ENCODE peak calls at places on chromosomes 2 and 18, in five cellular contexts. E, G, Q, V and Y are unnamed samples.
A peak's percentile ranks its signal among the peaks of the same experiment; 100 is the strongest.

GRCh38 chr2:46747297-46747818 is 168.2 kb downstream of the MCFD2 start:
- DNase-seq in E (no peak), G (no peak), Q (no peak), V (peak; percentile 37), Y (peak; percentile 9)

GRCh38 chr2:73999881-74000597 is 15.3 kb downstream of the TET3 start:
- DNase-seq in E (no peak), G (no peak), Q (no peak), V (peak; percentile 37), Y (no peak)

GRCh38 chr2:66929632-66930385 is 467.3 kb upstream of the ETAA1 start:
- DNase-seq in E (peak; percentile 65), G (no peak), Q (peak; percentile 38), V (no peak), Y (no peak)

GRCh38 chr2:8054070-8054469 is 627.8 kb upstream of the ID2 start:
- DNase-seq in E (no peak), G (no peak), Q (no peak), V (no peak), Y (no peak)

GRCh38 chr2:239502430-239503221 is 101.8 kb upstream of the HDAC4 start:
- DNase-seq in E (no peak), G (no peak), Q (peak; percentile 38), V (no peak), Y (no peak)

GRCh38 chr2:234372506-234372905 is 124.4 kb downstream of the ARL4C start:
- DNase-seq in E (no peak), G (no peak), Q (no peak), V (no peak), Y (no peak)

GRCh38 chr2:191617589-191617988 is 60.3 kb upstream of the NABP1 start:
- DNase-seq in E (no peak), G (no peak), Q (no peak), V (peak; percentile 51), Y (no peak)

GRCh38 chr18:24987933-24988840 is 363.8 kb downstream of the ZNF521 start:
- DNase-seq in E (no peak), G (no peak), Q (peak; percentile 84), V (no peak), Y (no peak)

GRCh38 chr2:113700186-113700841 is 56.1 kb downstream of the SLC35F5 start:
- DNase-seq in E (no peak), G (no peak), Q (no peak), V (peak; percentile 33), Y (peak; percentile 50)

GRCh38 chr2:33607905-33608304 is 8.8 kb upstream of the FAM98A start:
- DNase-seq in E (no peak), G (no peak), Q (no peak), V (no peak), Y (no peak)

GRCh38 chr2:17538844-17539554 is 1.5 kb upstream of the VSNL1 start:
- DNase-seq in E (peak; percentile 78), G (peak; percentile 54), Q (peak; percentile 87), V (peak; percentile 77), Y (peak; percentile 42)

GRCh38 chr2:163774862-163775261 is 39.1 kb upstream of the FIGN start:
- DNase-seq in E (no peak), G (peak; percentile 19), Q (no peak), V (peak; percentile 14), Y (no peak)

GRCh38 chr2:84832772-84833461 is 48.0 kb downstream of the TRABD2A start:
- DNase-seq in E (no peak), G (no peak), Q (no peak), V (peak; percentile 74), Y (peak; percentile 26)

GRCh38 chr2:70089220-70089945 is 2.1 kb downstream of the PCBP1 start:
- DNase-seq in E (peak; percentile 30), G (no peak), Q (peak; percentile 61), V (peak; percentile 25), Y (peak; percentile 58)

GRCh38 chr2:6027066-6027465 is 334.9 kb downstream of the SOX11 start:
- DNase-seq in E (no peak), G (no peak), Q (no peak), V (no peak), Y (no peak)

GRCh38 chr2:57141269-57141668 is 905.3 kb upstream of the VRK2 start:
- DNase-seq in E (no peak), G (no peak), Q (no peak), V (no peak), Y (no peak)

GRCh38 chr2:57146951-57147350 is 899.7 kb upstream of the VRK2 start:
- DNase-seq in E (no peak), G (no peak), Q (no peak), V (no peak), Y (no peak)
- H3K9me3 ChIP-seq in E (peaks cover 11% of the 10 kb centered on the region), G (no peaks in the 10 kb centered on the region), Q (no peaks in the 10 kb centered on the region), V (no peaks in the 10 kb centered on the region), Y (no peaks in the 10 kb centered on the region)

DNA sequence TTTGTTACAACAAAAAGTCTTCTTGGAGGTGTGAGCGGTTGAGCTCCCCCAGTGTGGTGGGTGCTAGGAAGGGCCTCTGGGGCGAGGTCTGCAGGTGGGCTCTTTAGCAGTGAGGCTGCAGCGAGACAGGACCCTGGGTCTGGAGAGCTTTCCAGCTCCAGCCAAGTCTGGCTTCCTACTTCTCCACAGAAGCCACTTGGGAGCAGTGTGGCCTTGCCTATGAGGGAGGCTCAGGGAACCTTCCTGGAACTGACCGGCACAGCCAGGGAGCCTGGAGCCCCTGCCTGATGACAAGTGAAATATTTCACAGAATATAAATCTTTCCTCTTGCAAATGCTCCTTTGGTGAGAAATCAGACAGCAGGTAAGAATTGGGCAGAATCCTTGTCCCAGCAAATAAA is 289.6 kb upstream of the SPRED2 start:
- DNase-seq in E (peak; percentile 44), G (no peak), Q (peak; percentile 67), V (no peak), Y (no peak)
- H3K4me3 ChIP-seq in E (no peak overlapping the region), G (no peak overlapping the region), Q (no peak overlapping the region), V (no peak overlapping the region), Y (no peak overlapping the region)

GRCh38 chr2:57429821-57430220 is 616.8 kb upstream of the VRK2 start:
- DNase-seq in E (no peak), G (no peak), Q (no peak), V (no peak), Y (no peak)

GRCh38 chr2:57434952-57435351 is 611.7 kb upstream of the VRK2 start:
- DNase-seq in E (no peak), G (no peak), Q (no peak), V (no peak), Y (no peak)

GRCh38 chr2:57437077-57437476 is 609.5 kb upstream of the VRK2 start:
- DNase-seq in E (no peak), G (no peak), Q (no peak), V (no peak), Y (no peak)

GRCh38 chr2:57434429-57434828 is 612.2 kb upstream of the VRK2 start:
- DNase-seq in E (no peak), G (no peak), Q (no peak), V (no peak), Y (no peak)

GRCh38 chr2:57432528-57432927 is 614.1 kb upstream of the VRK2 start:
- DNase-seq in E (no peak), G (no peak), Q (no peak), V (no peak), Y (no peak)
- H3K36me3 ChIP-seq in E (no peaks in the 10 kb centered on the region), G (no peaks in the 10 kb centered on the region), Q (no peaks in the 10 kb centered on the region), V (no peaks in the 10 kb centered on the region), Y (no peaks in the 10 kb centered on the region)

GRCh38 chr2:116098049-116098448 is 1655.6 kb downstream of the DPP10 start:
- DNase-seq in E (no peak), G (no peak), Q (no peak), V (no peak), Y (peak; percentile 20)

GRCh38 chr2:116094196-116094595 is 1651.8 kb downstream of the DPP10 start:
- DNase-seq in E (no peak), G (no peak), Q (no peak), V (no peak), Y (peak; percentile 46)

GRCh38 chr2:116095636-116096035 is 1653.2 kb downstream of the DPP10 start:
- DNase-seq in E (no peak), G (no peak), Q (no peak), V (no peak), Y (no peak)
- H3K9me3 ChIP-seq in E (peaks cover 1% of the 10 kb centered on the region), G (peaks cover 19% of the 10 kb centered on the region), Q (no peaks in the 10 kb centered on the region), V (peaks cover 16% of the 10 kb centered on the region), Y (no peaks in the 10 kb centered on the region)

GRCh38 chr2:200860092-200860795 is 4.2 kb downstream of the CLK1 start:
- DNase-seq in E (no peak), G (no peak), Q (no peak), V (no peak), Y (no peak)
- H3K4me3 ChIP-seq in E (peak overlapping the region; percentile 79), G (no peak overlapping the region), Q (peak overlapping the region; percentile 84), V (no peak overlapping the region), Y (no peak overlapping the region)

DNA sequence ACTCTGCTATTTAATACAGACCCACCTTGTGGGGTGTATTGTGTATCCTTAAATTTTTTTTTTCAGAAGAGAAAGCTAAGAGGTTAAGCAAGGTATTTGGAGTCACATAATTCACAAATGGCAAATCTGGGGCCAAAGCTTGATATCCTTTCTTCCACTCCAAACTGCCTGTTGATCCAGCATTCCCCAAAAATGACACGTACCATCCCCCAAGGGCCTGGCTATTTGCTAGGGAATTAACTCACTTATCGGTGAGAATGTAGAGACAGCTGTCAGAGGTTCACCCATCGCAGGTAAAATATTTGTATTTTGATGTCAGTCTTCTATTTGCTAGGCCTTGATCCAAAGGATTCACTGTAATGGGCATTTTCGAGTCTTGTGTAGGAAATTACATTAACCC is 103.6 kb upstream of the FZD7 start:
- DNase-seq in E (no peak), G (no peak), Q (no peak), V (no peak), Y (no peak)
- H3K36me3 ChIP-seq in E (no peaks in the 10 kb centered on the region), G (no peaks in the 10 kb centered on the region), Q (no peaks in the 10 kb centered on the region), V (no peaks in the 10 kb centered on the region), Y (no peaks in the 10 kb centered on the region)

GRCh38 chr18:28960146-28960545 is 783.2 kb upstream of the CDH2 start:
- DNase-seq in E (no peak), G (no peak), Q (no peak), V (no peak), Y (no peak)

GRCh38 chr18:28961669-28962228 is 784.8 kb upstream of the CDH2 start:
- DNase-seq in E (no peak), G (peak; percentile 39), Q (no peak), V (peak; percentile 37), Y (peak; percentile 63)

DNA sequence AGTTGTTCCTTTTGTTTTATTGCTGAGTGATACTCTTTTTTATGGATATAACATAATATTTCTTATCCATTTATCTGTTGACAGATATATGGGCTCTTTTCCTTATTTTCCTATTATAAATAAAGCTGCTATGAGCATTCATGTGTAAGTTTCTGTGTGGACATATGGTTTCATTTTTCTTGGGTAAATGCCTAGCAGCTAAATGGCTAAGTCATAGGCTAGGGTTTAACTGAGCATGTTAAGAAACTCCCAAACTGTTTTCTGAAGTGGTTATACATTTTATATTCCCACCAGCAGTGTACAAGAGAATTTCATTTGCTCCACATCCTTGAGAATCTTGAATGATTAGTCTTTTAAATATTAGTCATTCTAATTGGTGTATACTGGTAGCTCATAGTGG is 786.6 kb upstream of the CDH2 start:
- DNase-seq in E (no peak), G (no peak), Q (no peak), V (no peak), Y (no peak)
- H3K9me3 ChIP-seq in E (no peaks in the 10 kb centered on the region), G (no peaks in the 10 kb centered on the region), Q (no peaks in the 10 kb centered on the region), V (no peaks in the 10 kb centered on the region), Y (no peaks in the 10 kb centered on the region)